ENCODE peak calls at places on chromosomes 5 and 9, in six cellular contexts. C is cardiac muscle cell, O is thoracic aorta, J is PC-3, Q is suprapubic skin, H is thyroid gland. S is an unnamed sample.

GRCh38 chr5:148909001-148909400 is 82.6 kb downstream of the ADRB2 start:
- DNase-seq in C (no peak), O (no peak), J (peak; percentile 98), Q (no peak), H (no peak), S (no peak)

GRCh38 chr9:71485306-71485705 is 283.0 kb downstream of the CEMIP2 start:
- DNase-seq in C (no peak), O (no peak), J (no peak), Q (no peak), H (no peak), S (no peak)

GRCh38 chr9:134547161-134548100 is 94.2 kb upstream of the COL5A1 start:
- DNase-seq in C (no peak), O (no peak), J (no peak), Q (no peak), H (peak; percentile 59), S (no peak)

GRCh38 chr5:154236459-154237375 is 46.2 kb downstream of the GALNT10 start:
- DNase-seq in C (no peak), O (no peak), J (peak; percentile 5), Q (no peak), H (no peak), S (no peak)

GRCh38 chr5:68454172-68454571 is 238.6 kb downstream of the PIK3R1 start:
- DNase-seq in C (no peak), O (no peak), J (no peak), Q (no peak), H (no peak), S (no peak)

GRCh38 chr5:100505984-100506670 is 29.0 kb upstream of the FAM174A start:
- DNase-seq in C (no peak), O (no peak), J (peak; percentile 95), Q (no peak), H (no peak), S (no peak)

GRCh38 chr5:37871023-37871815 is 31.4 kb upstream of the GDNF start:
- DNase-seq in C (no peak), O (no peak), J (peak; percentile 48), Q (no peak), H (no peak), S (no peak)

GRCh38 chr5:140182803-140183367 is 7.9 kb downstream of the CYSTM1 start:
- DNase-seq in C (peak; percentile 54), O (no peak), J (no peak), Q (no peak), H (peak; percentile 72), S (peak; percentile 28)

GRCh38 chr5:157463081-157463480 is 3.1 kb downstream of the NIPAL4 start:
- DNase-seq in C (no peak), O (no peak), J (no peak), Q (no peak), H (no peak), S (no peak)

GRCh38 chr9:90189306-90189705 is 453.3 kb downstream of the DIRAS2 start:
- DNase-seq in C (no peak), O (no peak), J (no peak), Q (no peak), H (no peak), S (no peak)

GRCh38 chr5:113106821-113107220 is 130.2 kb downstream of the DCP2 start:
- DNase-seq in C (no peak), O (no peak), J (no peak), Q (no peak), H (no peak), S (no peak)

GRCh38 chr5:150244209-150244608 is 45.4 kb downstream of the CAMK2A start:
- DNase-seq in C (no peak), O (no peak), J (no peak), Q (no peak), H (no peak), S (no peak)

GRCh38 chr9:132857031-132857430 is 21.1 kb downstream of the AK8 start:
- DNase-seq in C (no peak), O (no peak), J (no peak), Q (no peak), H (peak; percentile 44), S (peak; percentile 68)

GRCh38 chr5:79974896-79975295 is 16.2 kb downstream of the MTX3 start:
- DNase-seq in C (no peak), O (no peak), J (peak; percentile 83), Q (no peak), H (no peak), S (no peak)

GRCh38 chr5:155728857-155729683 is 597.9 kb upstream of the SGCD start:
- DNase-seq in C (peak; percentile 3), O (no peak), J (no peak), Q (no peak), H (no peak), S (no peak)

GRCh38 chr5:177336112-177336511 is 15.4 kb downstream of the LMAN2 start:
- DNase-seq in C (peak; percentile 7), O (no peak), J (peak; percentile 53), Q (no peak), H (no peak), S (no peak)

GRCh38 chr5:180130876-180131740 is 59.5 kb upstream of the RNF130 start:
- DNase-seq in C (no peak), O (no peak), J (no peak), Q (peak; percentile 58), H (peak; percentile 69), S (no peak)

GRCh38 chr9:87642330-87643110 is 83.4 kb upstream of the CTSL start:
- DNase-seq in C (peak; percentile 66), O (no peak), J (no peak), Q (no peak), H (no peak), S (no peak)

GRCh38 chr9:75289332-75289731 is 201.0 kb downstream of the OSTF1 start:
- DNase-seq in C (no peak), O (no peak), J (no peak), Q (no peak), H (no peak), S (no peak)

GRCh38 chr9:134041649-134041962 is 16.3 kb downstream of the BRD3OS start:
- DNase-seq in C (no peak), O (no peak), J (no peak), Q (no peak), H (no peak), S (no peak)

GRCh38 chr5:170104710-170105109 is 987 bp upstream of the FOXI1 start:
- DNase-seq in C (no peak), O (no peak), J (no peak), Q (no peak), H (no peak), S (no peak)
- H3K4me1 ChIP-seq in C (no peaks in the 10 kb centered on the region), O (no peaks in the 10 kb centered on the region), J (no peaks in the 10 kb centered on the region), Q (no peaks in the 10 kb centered on the region), H (no peaks in the 10 kb centered on the region), S (no peaks in the 10 kb centered on the region)

GRCh38 chr9:131833083-131833482 is 93.2 kb upstream of the RAPGEF1 start:
- DNase-seq in C (no peak), O (no peak), J (no peak), Q (no peak), H (no peak), S (peak; percentile 25)
- H3K4me3 ChIP-seq in C (no peak overlapping the region), O (no peak overlapping the region), J (no peak overlapping the region), Q (no peak overlapping the region), H (no peak overlapping the region), S (no peak overlapping the region)

DNA sequence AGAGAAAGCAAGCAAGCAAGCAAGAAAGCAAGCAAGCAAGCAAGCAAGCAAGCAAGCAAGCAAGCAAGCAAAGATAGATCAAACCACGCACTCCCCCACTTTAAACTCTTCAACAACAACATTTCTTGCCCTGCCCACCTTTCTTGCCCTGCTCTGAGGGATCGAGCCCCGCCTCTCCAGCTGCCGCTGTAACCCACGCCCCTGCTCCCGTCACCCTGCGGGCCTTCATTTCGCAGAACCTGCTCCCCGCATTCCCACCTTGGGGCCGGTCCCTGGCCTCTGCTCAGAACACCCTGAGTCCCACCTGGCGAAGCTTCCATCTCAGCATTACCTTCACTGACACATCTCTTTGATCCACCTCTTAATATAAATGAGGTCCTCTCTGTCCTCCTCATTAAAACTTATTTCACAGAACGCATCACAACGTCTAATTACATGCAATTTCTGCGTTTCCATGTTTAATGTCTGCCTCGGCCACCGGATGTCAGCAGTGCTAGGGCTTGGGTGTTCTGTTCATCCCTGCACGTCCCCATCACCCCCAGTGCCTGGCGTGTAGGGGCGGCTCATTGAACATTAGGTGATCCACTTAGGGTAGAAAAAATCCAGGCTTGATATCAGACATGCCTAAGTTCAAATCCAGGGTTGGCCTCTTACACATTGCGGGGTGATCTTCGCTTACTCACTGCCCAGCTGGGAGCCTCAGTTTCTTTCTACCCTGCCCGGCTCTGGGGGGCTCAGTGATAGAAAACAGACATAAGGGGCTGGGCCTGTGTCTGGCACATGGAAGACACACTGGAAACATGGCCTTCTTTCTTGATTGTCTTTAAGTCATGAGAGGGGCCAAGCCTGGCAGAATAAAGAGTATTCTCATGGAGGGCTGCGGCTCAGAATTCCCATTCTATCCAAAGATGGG is 187.6 kb downstream of the DAB2IP start:
- DNase-seq in C (no peak), O (no peak), J (no peak), Q (no peak), H (no peak), S (no peak)
- TF ChIP-seq CTCF in C (peak; percentile 14), O (no peak), J (no peak), Q (no peak), H (no peak), S (no peak)

DNA sequence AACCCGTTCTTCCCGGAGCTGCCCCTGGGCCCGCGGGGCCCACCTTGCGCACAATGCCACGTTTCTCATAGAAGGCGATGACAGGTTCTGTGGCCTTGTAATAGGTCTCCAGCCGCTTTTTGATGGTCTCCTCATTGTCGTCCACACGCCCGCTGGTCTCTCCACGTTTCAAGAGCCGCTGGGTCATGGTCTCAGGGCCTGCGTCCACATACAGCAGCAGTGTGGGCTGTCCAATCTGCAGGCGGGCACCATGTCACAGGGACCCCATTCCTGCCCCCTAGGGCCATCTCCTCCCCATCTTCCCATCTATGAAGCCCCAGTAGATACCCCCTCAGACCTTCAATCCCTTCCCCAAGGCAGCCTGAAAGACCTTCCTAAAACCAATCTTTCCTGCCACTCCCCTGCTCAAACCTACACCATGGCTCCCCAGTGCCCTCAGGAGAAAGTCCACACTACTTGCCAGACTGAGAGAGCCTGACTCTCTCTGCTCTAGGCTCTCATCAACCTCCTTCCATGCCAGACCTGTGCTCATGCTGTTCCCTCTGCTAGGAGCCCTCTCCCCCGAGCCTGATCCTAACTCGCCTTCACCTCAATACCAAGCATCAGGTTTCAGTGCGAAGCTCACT is 9.1 kb downstream of the AK1 start:
- DNase-seq in C (no peak), O (no peak), J (no peak), Q (no peak), H (no peak), S (no peak)
- H3K4me1 ChIP-seq in C (no peaks in the 10 kb centered on the region), O (peaks cover 11% of the 10 kb centered on the region), J (no peaks in the 10 kb centered on the region), Q (peaks cover 3% of the 10 kb centered on the region), H (peaks cover 8% of the 10 kb centered on the region), S (peaks cover 18% of the 10 kb centered on the region)

GRCh38 chr5:9621379-9621903 is 8.7 kb downstream of the TAS2R1 start:
- DNase-seq in C (peak; percentile 54), O (no peak), J (no peak), Q (no peak), H (no peak), S (no peak)
- H3K4me3 ChIP-seq in C (no peak overlapping the region), O (peak overlapping the region; percentile 26), J (no peak overlapping the region), Q (no peak overlapping the region), H (no peak overlapping the region), S (no peak overlapping the region)

DNA sequence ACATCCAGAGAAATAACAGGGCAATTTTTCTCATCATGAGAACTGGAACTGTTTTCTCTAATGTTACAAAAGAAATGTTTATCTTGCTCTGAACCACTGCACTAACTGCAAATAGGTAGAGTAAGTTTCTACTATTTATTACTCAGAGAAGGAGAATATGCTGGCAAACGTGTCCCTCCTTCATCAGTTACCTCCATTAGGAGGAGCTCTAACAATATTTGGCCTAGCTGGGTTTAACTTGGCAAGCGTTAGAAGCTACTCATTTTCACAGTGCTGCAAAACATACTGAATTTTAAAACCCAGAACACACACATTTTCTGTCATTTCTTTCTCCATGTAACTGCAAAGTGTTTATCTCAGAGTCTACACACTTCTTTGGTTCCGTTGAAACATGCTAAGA is 101.0 kb upstream of the GABRG2 start:
- DNase-seq in C (peak; percentile 42), O (no peak), J (peak; percentile 51), Q (no peak), H (no peak), S (no peak)
- TF ChIP-seq CTCF in C (no peak), O (no peak), J (peak; percentile 57), Q (no peak), H (no peak), S (no peak)